ENCODE peak calls at places on chromosomes 3 and 15, in four cellular contexts. One of them, this sample, is unnamed.

GRCh38 chr3:26558257-26558656 is 64.3 kb upstream of the LRRC3B start:
- DNase-seq in WTC11: no peak
- DNase-seq in HepG2: no peak
- DNase-seq in K562: no peak
- DNase-seq in this sample: no peak

GRCh38 chr15:71374607-71375352 is 259.5 kb downstream of the THSD4 start:
- DNase-seq in WTC11: no peak
- DNase-seq in HepG2: no peak
- DNase-seq in K562: no peak
- DNase-seq in this sample: no peak

GRCh38 chr3:183688869-183689268 is 8.7 kb upstream of the YEATS2 start:
- DNase-seq in WTC11: no peak
- DNase-seq in HepG2: no peak
- DNase-seq in K562: no peak
- DNase-seq in this sample: no peak

GRCh38 chr3:126816323-126816722 is 112.3 kb downstream of the CHCHD6 start:
- DNase-seq in WTC11: no peak
- DNase-seq in HepG2: no peak
- DNase-seq in K562: no peak
- DNase-seq in this sample: no peak

GRCh38 chr3:47577583-47578118 is 1.0 kb downstream of the CSPG5 start:
- DNase-seq in WTC11: no peak
- DNase-seq in HepG2: no peak
- DNase-seq in K562: no peak
- DNase-seq in this sample: no peak

GRCh38 chr3:126081618-126082333 is 2.1 kb downstream of the SLC41A3 start:
- DNase-seq in WTC11: peak
- DNase-seq in HepG2: peak
- DNase-seq in K562: peak
- DNase-seq in this sample: no peak

GRCh38 chr15:49041406-49041805 is 4.8 kb downstream of the SECISBP2L start:
- DNase-seq in WTC11: no peak
- DNase-seq in HepG2: peak
- DNase-seq in K562: no peak
- DNase-seq in this sample: no peak

GRCh38 chr3:9912294-9912935 is 4.5 kb upstream of the IL17RC start:
- DNase-seq in WTC11: no peak
- DNase-seq in HepG2: no peak
- DNase-seq in K562: peak
- DNase-seq in this sample: no peak

GRCh38 chr3:166195808-166196207 is 358.6 kb upstream of the BCHE start:
- DNase-seq in WTC11: no peak
- DNase-seq in HepG2: no peak
- DNase-seq in K562: no peak
- DNase-seq in this sample: no peak

GRCh38 chr15:75453703-75454470 is 2.4 kb upstream of the SIN3A start:
- DNase-seq in WTC11: peak
- DNase-seq in HepG2: peak
- DNase-seq in K562: peak
- DNase-seq in this sample: peak

GRCh38 chr3:112508261-112508660 is 9.0 kb upstream of the BTLA start:
- DNase-seq in WTC11: no peak
- DNase-seq in HepG2: no peak
- DNase-seq in K562: no peak
- DNase-seq in this sample: no peak

GRCh38 chr3:113241292-113242033 is 30.1 kb downstream of the BOC start:
- DNase-seq in WTC11: peak
- DNase-seq in HepG2: no peak
- DNase-seq in K562: no peak
- DNase-seq in this sample: no peak

GRCh38 chr3:632571-633170 is 436.1 kb downstream of the CHL1 start:
- DNase-seq in WTC11: peak
- DNase-seq in HepG2: peak
- DNase-seq in K562: peak
- DNase-seq in this sample: no peak

GRCh38 chr3:161415506-161416231 is 44.4 kb upstream of the SPTSSB start:
- DNase-seq in WTC11: no peak
- DNase-seq in HepG2: no peak
- DNase-seq in K562: no peak
- DNase-seq in this sample: no peak

GRCh38 chr15:37096878-37097568 is 3.3 kb downstream of the MEIS2 start:
- DNase-seq in WTC11: no peak
- DNase-seq in HepG2: no peak
- DNase-seq in K562: no peak
- DNase-seq in this sample: no peak

GRCh38 chr3:105527949-105528348 is 161.2 kb downstream of the ALCAM start:
- DNase-seq in WTC11: no peak
- DNase-seq in HepG2: no peak
- DNase-seq in K562: no peak
- DNase-seq in this sample: no peak

GRCh38 chr3:73805435-73805834 is 180.7 kb upstream of the PDZRN3 start:
- DNase-seq in WTC11: no peak
- DNase-seq in HepG2: no peak
- DNase-seq in K562: no peak
- DNase-seq in this sample: no peak

GRCh38 chr3:189500299-189500698 is 130.9 kb upstream of the TP63 start:
- DNase-seq in WTC11: no peak
- DNase-seq in HepG2: no peak
- DNase-seq in K562: no peak
- DNase-seq in this sample: no peak

GRCh38 chr3:48560648-48561018 is 2.9 kb downstream of the UCN2 start:
- DNase-seq in WTC11: no peak
- DNase-seq in HepG2: no peak
- DNase-seq in K562: no peak
- DNase-seq in this sample: no peak

GRCh38 chr3:60056394-60056793 is 1006.6 kb upstream of the CFAP20DC start:
- DNase-seq in WTC11: no peak
- DNase-seq in HepG2: no peak
- DNase-seq in K562: no peak
- DNase-seq in this sample: no peak

GRCh38 chr3:11226042-11226370 is 46.2 kb upstream of the ATG7 start:
- DNase-seq in WTC11: no peak
- DNase-seq in HepG2: no peak
- DNase-seq in K562: no peak
- DNase-seq in this sample: no peak

GRCh38 chr3:58524326-58524888 is 12.6 kb downstream of the ACOX2 start:
- DNase-seq in WTC11: no peak
- DNase-seq in HepG2: no peak
- DNase-seq in K562: no peak
- DNase-seq in this sample: no peak

GRCh38 chr3:133540896-133541674 is 32.4 kb upstream of the CDV3 start:
- DNase-seq in WTC11: no peak
- DNase-seq in HepG2: peak
- DNase-seq in K562: no peak
- DNase-seq in this sample: peak

GRCh38 chr3:61535826-61536225 is 25.5 kb upstream of the PTPRG start:
- DNase-seq in WTC11: no peak
- DNase-seq in HepG2: no peak
- DNase-seq in K562: no peak
- DNase-seq in this sample: no peak

GRCh38 chr3:16168211-16168610 is 6.3 kb upstream of the GALNT15 start:
- DNase-seq in WTC11: no peak
- DNase-seq in HepG2: no peak
- DNase-seq in K562: no peak
- DNase-seq in this sample: no peak

GRCh38 chr15:59160880-59161593 is 45.6 kb upstream of the LDHAL6B start:
- DNase-seq in WTC11: peak
- DNase-seq in HepG2: peak
- DNase-seq in K562: peak
- DNase-seq in this sample: no peak

GRCh38 chr3:69855436-69856162 is 116.3 kb downstream of the MITF start:
- DNase-seq in WTC11: no peak
- DNase-seq in HepG2: no peak
- DNase-seq in K562: peak
- DNase-seq in this sample: no peak

GRCh38 chr3:112642912-112643506 is 2.1 kb upstream of the CCDC80 start:
- DNase-seq in WTC11: peak
- DNase-seq in HepG2: peak
- DNase-seq in K562: peak
- DNase-seq in this sample: peak

GRCh38 chr3:54538346-54538745 is 389.5 kb downstream of the LRTM1 start:
- DNase-seq in WTC11: peak
- DNase-seq in HepG2: no peak
- DNase-seq in K562: no peak
- DNase-seq in this sample: no peak

GRCh38 chr3:121274411-121274810 is 271.4 kb downstream of the POLQ start:
- DNase-seq in WTC11: no peak
- DNase-seq in HepG2: no peak
- DNase-seq in K562: no peak
- DNase-seq in this sample: no peak

GRCh38 chr3:71056327-71056726 is 527.2 kb downstream of the FOXP1 start:
- DNase-seq in WTC11: no peak
- DNase-seq in HepG2: no peak
- DNase-seq in K562: no peak
- DNase-seq in this sample: no peak

GRCh38 chr3:13716540-13717221 is 163.2 kb downstream of the WNT7A start:
- DNase-seq in WTC11: no peak
- DNase-seq in HepG2: no peak
- DNase-seq in K562: no peak
- DNase-seq in this sample: no peak

GRCh38 chr3:19467761-19468160 is 319.5 kb downstream of the KCNH8 start:
- DNase-seq in WTC11: no peak
- DNase-seq in HepG2: no peak
- DNase-seq in K562: no peak
- DNase-seq in this sample: no peak

GRCh38 chr15:100788080-100788730 is 91.4 kb upstream of the ALDH1A3 start:
- DNase-seq in WTC11: no peak
- DNase-seq in HepG2: no peak
- DNase-seq in K562: no peak
- DNase-seq in this sample: no peak
- TF ChIP-seq TCF7 in WTC11: no peak
- TF ChIP-seq TCF7 in HepG2: no peak
- TF ChIP-seq TCF7 in K562: no peak
- TF ChIP-seq TCF7 in this sample: no peak

GRCh38 chr3:146542179-146542578 is 2.2 kb downstream of the PLSCR1 start:
- DNase-seq in WTC11: no peak
- DNase-seq in HepG2: no peak
- DNase-seq in K562: no peak
- DNase-seq in this sample: no peak
- TF ChIP-seq TCF7 in WTC11: no peak
- TF ChIP-seq TCF7 in HepG2: no peak
- TF ChIP-seq TCF7 in K562: no peak
- TF ChIP-seq TCF7 in this sample: no peak

DNA sequence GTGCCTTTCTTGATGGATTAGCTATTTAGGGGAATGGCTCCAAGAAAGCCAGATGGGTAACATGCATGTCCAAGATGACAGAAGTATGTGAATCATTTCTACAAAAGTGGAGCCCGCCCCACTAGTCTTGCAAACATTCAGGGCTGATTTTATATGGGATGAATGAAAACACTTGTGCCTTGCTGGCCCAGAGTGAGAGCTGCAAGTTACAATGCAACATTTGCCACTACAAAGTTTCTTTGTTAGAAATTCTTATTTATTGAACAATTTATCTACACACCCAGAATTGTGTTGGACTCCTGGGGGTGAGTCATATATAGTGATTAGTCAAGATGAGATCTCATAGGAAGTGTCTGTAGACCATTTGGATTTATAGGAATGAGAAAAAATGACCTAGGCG is 53.3 kb upstream of the DCBLD2 start:
- DNase-seq in WTC11: no peak
- DNase-seq in HepG2: no peak
- DNase-seq in K562: no peak
- DNase-seq in this sample: no peak
- TF ChIP-seq TCF7 in WTC11: no peak
- TF ChIP-seq TCF7 in HepG2: no peak
- TF ChIP-seq TCF7 in K562: no peak
- TF ChIP-seq TCF7 in this sample: no peak

GRCh38 chr15:51849866-51850265 is 20.4 kb downstream of the TMOD3 start:
- DNase-seq in WTC11: no peak
- DNase-seq in HepG2: no peak
- DNase-seq in K562: no peak
- DNase-seq in this sample: no peak

GRCh38 chr15:51844747-51845426 is 15.4 kb downstream of the TMOD3 start:
- DNase-seq in WTC11: no peak
- DNase-seq in HepG2: no peak
- DNase-seq in K562: no peak
- DNase-seq in this sample: no peak

GRCh38 chr15:51846066-51846462 is 16.6 kb downstream of the TMOD3 start:
- DNase-seq in WTC11: no peak
- DNase-seq in HepG2: no peak
- DNase-seq in K562: no peak
- DNase-seq in this sample: no peak

GRCh38 chr15:51848811-51849210 is 19.4 kb downstream of the TMOD3 start:
- DNase-seq in WTC11: no peak
- DNase-seq in HepG2: no peak
- DNase-seq in K562: no peak
- DNase-seq in this sample: no peak

GRCh38 chr15:51846463-51847230 is 17.2 kb downstream of the TMOD3 start:
- DNase-seq in WTC11: no peak
- DNase-seq in HepG2: no peak
- DNase-seq in K562: peak
- DNase-seq in this sample: no peak
- TF ChIP-seq TCF7 in WTC11: no peak
- TF ChIP-seq TCF7 in HepG2: no peak
- TF ChIP-seq TCF7 in K562: no peak
- TF ChIP-seq TCF7 in this sample: no peak

GRCh38 chr3:32780071-32780734 is 37.6 kb upstream of the TRIM71 start:
- DNase-seq in WTC11: no peak
- DNase-seq in HepG2: peak
- DNase-seq in K562: no peak
- DNase-seq in this sample: no peak
- TF ChIP-seq TCF7 in WTC11: no peak
- TF ChIP-seq TCF7 in HepG2: no peak
- TF ChIP-seq TCF7 in K562: no peak
- TF ChIP-seq TCF7 in this sample: no peak

DNA sequence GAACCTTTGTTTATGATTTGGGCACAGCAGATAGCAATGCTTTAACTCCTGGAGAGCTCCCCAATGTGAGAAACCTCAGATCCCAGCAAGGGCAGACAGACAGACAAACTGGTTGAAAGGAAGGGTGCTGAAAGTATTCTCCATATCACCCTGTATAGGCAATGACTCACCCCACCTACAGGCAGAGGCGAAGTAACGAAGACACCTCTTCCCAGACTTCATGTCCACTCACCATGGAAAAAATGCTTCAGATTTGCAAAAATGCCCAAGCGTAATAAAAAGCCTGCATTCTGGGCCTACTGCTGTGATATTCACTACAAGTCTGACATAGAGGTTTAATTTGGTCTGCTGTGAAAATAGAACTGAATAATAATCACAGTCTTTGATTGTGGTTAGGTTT is 50.5 kb downstream of the THBS1 start:
- DNase-seq in WTC11: no peak
- DNase-seq in HepG2: no peak
- DNase-seq in K562: no peak
- DNase-seq in this sample: no peak
- TF ChIP-seq TCF7 in WTC11: no peak
- TF ChIP-seq TCF7 in HepG2: no peak
- TF ChIP-seq TCF7 in K562: no peak
- TF ChIP-seq TCF7 in this sample: no peak

DNA sequence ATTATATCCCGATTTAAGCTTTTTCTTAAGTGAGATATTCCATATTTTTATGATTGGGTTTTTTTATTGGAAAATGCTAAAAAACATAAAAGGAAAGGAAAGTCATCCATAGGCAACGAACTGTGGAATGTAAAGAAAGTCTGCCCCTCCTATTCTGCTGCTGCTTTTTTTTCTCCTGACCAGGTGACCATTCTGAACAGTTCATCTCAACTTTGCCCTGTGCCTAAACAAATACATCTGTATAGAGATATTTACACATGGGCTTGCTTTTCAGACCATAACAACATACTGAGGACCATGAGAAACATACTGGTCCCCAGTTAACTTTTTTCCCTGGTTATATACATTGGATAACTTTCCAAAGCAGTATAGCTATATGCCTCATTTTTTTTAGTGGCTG is 18.9 kb upstream of the MLF1 start:
- DNase-seq in WTC11: no peak
- DNase-seq in HepG2: peak
- DNase-seq in K562: no peak
- DNase-seq in this sample: no peak
- TF ChIP-seq TCF7 in WTC11: no peak
- TF ChIP-seq TCF7 in HepG2: no peak
- TF ChIP-seq TCF7 in K562: no peak
- TF ChIP-seq TCF7 in this sample: no peak